ENCODE peak calls at places on chromosomes 3 and 15, in six cellular contexts. One of them, this sample, is unnamed.
A peak's percentile ranks its signal among the peaks of the same experiment; 100 is the strongest.

GRCh38 chr3:52052831-52053306 is 3.5 kb downstream of the DUSP7 start:
- DNase-seq in neuronal stem cell: no peak
- DNase-seq in H9: peak; percentile 87
- DNase-seq in mesenchymal stem cell: peak; percentile 86
- DNase-seq in mesendoderm: peak; percentile 91
- DNase-seq in H1: no peak
- DNase-seq in this sample: peak; percentile 77

GRCh38 chr15:88849376-88850122 is 45.8 kb downstream of the HAPLN3 start:
- DNase-seq in neuronal stem cell: no peak
- DNase-seq in H9: no peak
- DNase-seq in mesenchymal stem cell: peak; percentile 2
- DNase-seq in mesendoderm: no peak
- DNase-seq in H1: no peak
- DNase-seq in this sample: no peak

GRCh38 chr3:177602601-177603136 is 405.4 kb upstream of the TBL1XR1 start:
- DNase-seq in neuronal stem cell: no peak
- DNase-seq in H9: no peak
- DNase-seq in mesenchymal stem cell: peak; percentile 41
- DNase-seq in mesendoderm: no peak
- DNase-seq in H1: no peak
- DNase-seq in this sample: peak; percentile 31

GRCh38 chr3:53045784-53046170 is at the start of gene SFMBT1:
- DNase-seq in neuronal stem cell: peak; percentile 76
- DNase-seq in H9: peak; percentile 53
- DNase-seq in mesenchymal stem cell: peak; percentile 62
- DNase-seq in mesendoderm: peak; percentile 57
- DNase-seq in H1: no peak
- DNase-seq in this sample: peak; percentile 49

GRCh38 chr3:95343228-95343627 is 1280.4 kb downstream of the NSUN3 start:
- DNase-seq in neuronal stem cell: no peak
- DNase-seq in H9: no peak
- DNase-seq in mesenchymal stem cell: no peak
- DNase-seq in mesendoderm: peak; percentile 10
- DNase-seq in H1: no peak
- DNase-seq in this sample: no peak

GRCh38 chr15:86062646-86063193 is 17.0 kb upstream of the AGBL1 start:
- DNase-seq in neuronal stem cell: no peak
- DNase-seq in H9: no peak
- DNase-seq in mesenchymal stem cell: no peak
- DNase-seq in mesendoderm: no peak
- DNase-seq in H1: no peak
- DNase-seq in this sample: no peak

GRCh38 chr3:57150097-57150496 is 15.1 kb downstream of the IL17RD start:
- DNase-seq in neuronal stem cell: no peak
- DNase-seq in H9: no peak
- DNase-seq in mesenchymal stem cell: no peak
- DNase-seq in mesendoderm: no peak
- DNase-seq in H1: no peak
- DNase-seq in this sample: no peak

GRCh38 chr3:175713263-175713662 is 854.1 kb downstream of the NAALADL2 start:
- DNase-seq in neuronal stem cell: no peak
- DNase-seq in H9: no peak
- DNase-seq in mesenchymal stem cell: no peak
- DNase-seq in mesendoderm: no peak
- DNase-seq in H1: no peak
- DNase-seq in this sample: peak; percentile 22

GRCh38 chr3:138625707-138626365 is 17.3 kb downstream of the FAIM start:
- DNase-seq in neuronal stem cell: no peak
- DNase-seq in H9: no peak
- DNase-seq in mesenchymal stem cell: no peak
- DNase-seq in mesendoderm: no peak
- DNase-seq in H1: no peak
- DNase-seq in this sample: peak; percentile 79

GRCh38 chr15:36401586-36401966 is 177.8 kb upstream of the CDIN1 start:
- DNase-seq in neuronal stem cell: no peak
- DNase-seq in H9: no peak
- DNase-seq in mesenchymal stem cell: peak; percentile 22
- DNase-seq in mesendoderm: no peak
- DNase-seq in H1: no peak
- DNase-seq in this sample: no peak

GRCh38 chr3:64985072-64985471 is 297.3 kb upstream of the ADAMTS9 start:
- DNase-seq in neuronal stem cell: no peak
- DNase-seq in H9: no peak
- DNase-seq in mesenchymal stem cell: peak; percentile 17
- DNase-seq in mesendoderm: no peak
- DNase-seq in H1: no peak
- DNase-seq in this sample: no peak

GRCh38 chr3:180267202-180267843 is 230.6 kb upstream of the PEX5L start:
- DNase-seq in neuronal stem cell: no peak
- DNase-seq in H9: no peak
- DNase-seq in mesenchymal stem cell: no peak
- DNase-seq in mesendoderm: no peak
- DNase-seq in H1: no peak
- DNase-seq in this sample: no peak

GRCh38 chr3:29531611-29532150 is 250.8 kb downstream of the RBMS3 start:
- DNase-seq in neuronal stem cell: no peak
- DNase-seq in H9: no peak
- DNase-seq in mesenchymal stem cell: no peak
- DNase-seq in mesendoderm: no peak
- DNase-seq in H1: no peak
- DNase-seq in this sample: no peak

GRCh38 chr3:150469931-150470740 is 62.0 kb downstream of the TSC22D2 start:
- DNase-seq in neuronal stem cell: no peak
- DNase-seq in H9: no peak
- DNase-seq in mesenchymal stem cell: peak; percentile 65
- DNase-seq in mesendoderm: no peak
- DNase-seq in H1: no peak
- DNase-seq in this sample: peak; percentile 79

GRCh38 chr15:88658070-88658965 is 19.5 kb downstream of the ISG20 start:
- DNase-seq in neuronal stem cell: no peak
- DNase-seq in H9: no peak
- DNase-seq in mesenchymal stem cell: no peak
- DNase-seq in mesendoderm: no peak
- DNase-seq in H1: no peak
- DNase-seq in this sample: no peak

GRCh38 chr3:189267981-189268613 is 96.3 kb downstream of the TPRG1 start:
- DNase-seq in neuronal stem cell: no peak
- DNase-seq in H9: peak; percentile 46
- DNase-seq in mesenchymal stem cell: peak; percentile 14
- DNase-seq in mesendoderm: peak; percentile 87
- DNase-seq in H1: no peak
- DNase-seq in this sample: no peak

GRCh38 chr3:147398841-147399534 is 7.4 kb downstream of the ZIC4 start:
- DNase-seq in neuronal stem cell: no peak
- DNase-seq in H9: no peak
- DNase-seq in mesenchymal stem cell: no peak
- DNase-seq in mesendoderm: peak; percentile 9
- DNase-seq in H1: no peak
- DNase-seq in this sample: no peak

GRCh38 chr15:36469567-36469966 is 109.9 kb upstream of the CDIN1 start:
- DNase-seq in neuronal stem cell: no peak
- DNase-seq in H9: no peak
- DNase-seq in mesenchymal stem cell: peak; percentile 27
- DNase-seq in mesendoderm: peak; percentile 24
- DNase-seq in H1: no peak
- DNase-seq in this sample: peak; percentile 73

GRCh38 chr15:88700716-88701115 is 61.9 kb downstream of the ISG20 start:
- DNase-seq in neuronal stem cell: no peak
- DNase-seq in H9: no peak
- DNase-seq in mesenchymal stem cell: no peak
- DNase-seq in mesendoderm: no peak
- DNase-seq in H1: no peak
- DNase-seq in this sample: no peak

GRCh38 chr15:46652256-46652655 is 1017.4 kb downstream of the SQOR start:
- DNase-seq in neuronal stem cell: peak; percentile 46
- DNase-seq in H9: no peak
- DNase-seq in mesenchymal stem cell: no peak
- DNase-seq in mesendoderm: peak; percentile 32
- DNase-seq in H1: no peak
- DNase-seq in this sample: no peak

GRCh38 chr3:27677554-27677953 is 44.6 kb downstream of the EOMES start:
- DNase-seq in neuronal stem cell: no peak
- DNase-seq in H9: no peak
- DNase-seq in mesenchymal stem cell: peak; percentile 30
- DNase-seq in mesendoderm: no peak
- DNase-seq in H1: no peak
- DNase-seq in this sample: peak; percentile 96

GRCh38 chr15:100902436-100903190 is 16.5 kb upstream of the LRRK1 start:
- DNase-seq in neuronal stem cell: no peak
- DNase-seq in H9: peak; percentile 10
- DNase-seq in mesenchymal stem cell: no peak
- DNase-seq in mesendoderm: no peak
- DNase-seq in H1: no peak
- DNase-seq in this sample: peak; percentile 89

GRCh38 chr15:53115563-53115962 is 325.4 kb upstream of the ONECUT1 start:
- DNase-seq in neuronal stem cell: no peak
- DNase-seq in H9: no peak
- DNase-seq in mesenchymal stem cell: no peak
- DNase-seq in mesendoderm: no peak
- DNase-seq in H1: no peak
- DNase-seq in this sample: no peak

GRCh38 chr3:169822540-169822939 is 9.8 kb upstream of the LRRC34 start:
- DNase-seq in neuronal stem cell: no peak
- DNase-seq in H9: no peak
- DNase-seq in mesenchymal stem cell: no peak
- DNase-seq in mesendoderm: no peak
- DNase-seq in H1: no peak
- DNase-seq in this sample: no peak

GRCh38 chr3:76566211-76566534 is 473.7 kb upstream of the ROBO2 start:
- DNase-seq in neuronal stem cell: no peak
- DNase-seq in H9: no peak
- DNase-seq in mesenchymal stem cell: no peak
- DNase-seq in mesendoderm: no peak
- DNase-seq in H1: no peak
- DNase-seq in this sample: no peak

GRCh38 chr3:157204431-157204830 is 44.5 kb upstream of the CCNL1 start:
- DNase-seq in neuronal stem cell: no peak
- DNase-seq in H9: no peak
- DNase-seq in mesenchymal stem cell: peak; percentile 55
- DNase-seq in mesendoderm: peak; percentile 32
- DNase-seq in H1: no peak
- DNase-seq in this sample: peak; percentile 67

GRCh38 chr3:167882057-167882667 is 146.6 kb downstream of the SERPINI1 start:
- DNase-seq in neuronal stem cell: no peak
- DNase-seq in H9: no peak
- DNase-seq in mesenchymal stem cell: peak; percentile 58
- DNase-seq in mesendoderm: peak; percentile 46
- DNase-seq in H1: no peak
- DNase-seq in this sample: peak; percentile 60

GRCh38 chr3:113534365-113534764 is 2.0 kb downstream of the SIDT1 start:
- DNase-seq in neuronal stem cell: no peak
- DNase-seq in H9: no peak
- DNase-seq in mesenchymal stem cell: no peak
- DNase-seq in mesendoderm: no peak
- DNase-seq in H1: no peak
- DNase-seq in this sample: no peak

GRCh38 chr3:71800023-71800422 is 15.1 kb upstream of the PROK2 start:
- DNase-seq in neuronal stem cell: no peak
- DNase-seq in H9: no peak
- DNase-seq in mesenchymal stem cell: no peak
- DNase-seq in mesendoderm: no peak
- DNase-seq in H1: no peak
- DNase-seq in this sample: no peak

GRCh38 chr3:42179110-42179725 is 86.8 kb downstream of the CCK start:
- DNase-seq in neuronal stem cell: peak; percentile 48
- DNase-seq in H9: peak; percentile 66
- DNase-seq in mesenchymal stem cell: peak; percentile 89
- DNase-seq in mesendoderm: peak; percentile 93
- DNase-seq in H1: no peak
- DNase-seq in this sample: peak; percentile 93

GRCh38 chr15:64102497-64102896 is 6.7 kb downstream of the SNX1 start:
- DNase-seq in neuronal stem cell: no peak
- DNase-seq in H9: no peak
- DNase-seq in mesenchymal stem cell: no peak
- DNase-seq in mesendoderm: no peak
- DNase-seq in H1: no peak
- DNase-seq in this sample: no peak
- H2BK15ac ChIP-seq in neuronal stem cell: no peak overlapping the region
- H2BK15ac ChIP-seq in H9: no peak overlapping the region
- H2BK15ac ChIP-seq in mesenchymal stem cell: no peak overlapping the region
- H2BK15ac ChIP-seq in mesendoderm: no peak overlapping the region
- H2BK15ac ChIP-seq in H1: no peak overlapping the region
- H2BK15ac ChIP-seq in this sample: no peak overlapping the region

GRCh38 chr3:43496740-43497375 is 125.0 kb downstream of the ANO10 start:
- DNase-seq in neuronal stem cell: no peak
- DNase-seq in H9: no peak
- DNase-seq in mesenchymal stem cell: no peak
- DNase-seq in mesendoderm: no peak
- DNase-seq in H1: no peak
- DNase-seq in this sample: peak; percentile 28
- H2BK15ac ChIP-seq in neuronal stem cell: no peak overlapping the region
- H2BK15ac ChIP-seq in H9: no peak overlapping the region
- H2BK15ac ChIP-seq in mesenchymal stem cell: no peak overlapping the region
- H2BK15ac ChIP-seq in mesendoderm: no peak overlapping the region
- H2BK15ac ChIP-seq in H1: no peak overlapping the region
- H2BK15ac ChIP-seq in this sample: no peak overlapping the region

GRCh38 chr15:41262571-41262970 is 31.5 kb downstream of the CHP1 start:
- DNase-seq in neuronal stem cell: no peak
- DNase-seq in H9: no peak
- DNase-seq in mesenchymal stem cell: no peak
- DNase-seq in mesendoderm: no peak
- DNase-seq in H1: no peak
- DNase-seq in this sample: no peak
- H2BK15ac ChIP-seq in neuronal stem cell: no peak overlapping the region
- H2BK15ac ChIP-seq in H9: no peak overlapping the region
- H2BK15ac ChIP-seq in mesenchymal stem cell: no peak overlapping the region
- H2BK15ac ChIP-seq in mesendoderm: no peak overlapping the region
- H2BK15ac ChIP-seq in H1: no peak overlapping the region
- H2BK15ac ChIP-seq in this sample: no peak overlapping the region

DNA sequence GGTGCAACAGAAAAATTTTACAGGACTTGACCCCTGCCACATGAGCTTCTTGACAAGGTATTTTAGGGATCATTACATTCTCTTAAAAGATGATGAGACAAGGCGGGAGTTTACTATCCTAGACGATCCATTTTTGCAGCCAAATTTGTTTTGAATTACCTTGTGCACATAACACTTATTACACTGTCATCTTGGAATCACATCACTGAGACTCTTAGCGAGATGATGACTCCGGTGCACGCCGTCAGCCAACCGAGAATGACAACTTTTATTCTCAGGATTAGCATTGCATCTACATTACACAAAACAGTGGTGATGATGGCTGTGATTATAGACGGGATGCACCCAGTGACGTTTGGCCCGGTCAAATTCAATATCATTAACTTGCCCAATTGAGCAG is 216.1 kb downstream of the PDZRN3 start:
- DNase-seq in neuronal stem cell: no peak
- DNase-seq in H9: no peak
- DNase-seq in mesenchymal stem cell: no peak
- DNase-seq in mesendoderm: no peak
- DNase-seq in H1: no peak
- DNase-seq in this sample: no peak
- H2BK15ac ChIP-seq in neuronal stem cell: no peak overlapping the region
- H2BK15ac ChIP-seq in H9: no peak overlapping the region
- H2BK15ac ChIP-seq in mesenchymal stem cell: no peak overlapping the region
- H2BK15ac ChIP-seq in mesendoderm: no peak overlapping the region
- H2BK15ac ChIP-seq in H1: no peak overlapping the region
- H2BK15ac ChIP-seq in this sample: no peak overlapping the region

GRCh38 chr3:87206070-87206469 is 21.0 kb upstream of the CHMP2B start:
- DNase-seq in neuronal stem cell: no peak
- DNase-seq in H9: no peak
- DNase-seq in mesenchymal stem cell: peak; percentile 23
- DNase-seq in mesendoderm: no peak
- DNase-seq in H1: no peak
- DNase-seq in this sample: peak; percentile 86
- H2BK15ac ChIP-seq in neuronal stem cell: no peak overlapping the region
- H2BK15ac ChIP-seq in H9: no peak overlapping the region
- H2BK15ac ChIP-seq in mesenchymal stem cell: no peak overlapping the region
- H2BK15ac ChIP-seq in mesendoderm: no peak overlapping the region
- H2BK15ac ChIP-seq in H1: no peak overlapping the region
- H2BK15ac ChIP-seq in this sample: no peak overlapping the region

This sample was measured in IMR-90.